ENCODE peak calls at places on chromosomes 5 and 9, in six cellular contexts. C, H, Q, O, V and M are unnamed samples. For H3K4me1, the result is how much of the 10 kb centered on the place peaks cover.

GRCh38 chr9:113622600-113623400 is 159.3 kb downstream of the RGS3 start:
- DNase-seq in C (peak), V (no peak), O (peak), Q (peak), H (no peak), M (no peak)

GRCh38 chr9:86947146-86948081 is at the start of gene GAS1:
- DNase-seq in Q (peak), O (peak), V (peak), C (peak), H (peak), M (peak)

GRCh38 chr5:74490814-74491213 is 149.7 kb downstream of the ENC1 start:
- DNase-seq in Q (no peak), O (no peak), H (no peak), V (no peak), C (no peak), M (no peak)

GRCh38 chr9:117696141-117696540 is 8.1 kb upstream of the TLR4 start:
- DNase-seq in V (no peak), Q (no peak), H (no peak), O (no peak), C (no peak), M (no peak)

GRCh38 chr9:130940023-130940549 is 1.0 kb upstream of the FIBCD1 start:
- DNase-seq in H (no peak), O (no peak), Q (no peak), C (no peak), V (no peak), M (no peak)

GRCh38 chr9:130356033-130356432 is 88.7 kb upstream of the ASS1 start:
- DNase-seq in O (no peak), V (no peak), C (no peak), H (no peak), Q (no peak), M (no peak)

GRCh38 chr5:83563631-83564030 is 92.1 kb downstream of the VCAN start:
- DNase-seq in Q (no peak), O (no peak), V (no peak), C (no peak), H (no peak), M (no peak)

GRCh38 chr5:135944967-135945560 is 9.7 kb downstream of the LECT2 start:
- DNase-seq in C (peak), Q (peak), V (peak), O (peak), H (no peak), M (peak)

GRCh38 chr5:159765760-159766517 is 150.3 kb upstream of the ADRA1B start:
- DNase-seq in V (no peak), H (no peak), C (no peak), Q (no peak), O (no peak), M (no peak)

GRCh38 chr5:7503564-7503963 is 107.6 kb downstream of the ADCY2 start:
- DNase-seq in C (no peak), Q (no peak), V (no peak), H (no peak), O (no peak), M (no peak)

GRCh38 chr5:7495133-7495521 is 99.2 kb downstream of the ADCY2 start:
- DNase-seq in H (no peak), Q (no peak), O (no peak), C (no peak), V (no peak), M (no peak)

GRCh38 chr5:7501066-7501465 is 105.1 kb downstream of the ADCY2 start:
- DNase-seq in C (no peak), H (no peak), O (no peak), Q (no peak), V (no peak), M (no peak)
- H3K27ac ChIP-seq in C (no peak), H (no peak), O (no peak), Q (no peak), V (no peak), M (no peak)

GRCh38 chr5:134136221-134136631 is 21.7 kb downstream of the TCF7 start:
- DNase-seq in H (peak), Q (peak), V (no peak), C (peak), O (no peak), M (no peak)
- H3K4me1 ChIP-seq in H (under half), Q (half or more), V (under half), C (under half), O (under half), M (under half)

DNA sequence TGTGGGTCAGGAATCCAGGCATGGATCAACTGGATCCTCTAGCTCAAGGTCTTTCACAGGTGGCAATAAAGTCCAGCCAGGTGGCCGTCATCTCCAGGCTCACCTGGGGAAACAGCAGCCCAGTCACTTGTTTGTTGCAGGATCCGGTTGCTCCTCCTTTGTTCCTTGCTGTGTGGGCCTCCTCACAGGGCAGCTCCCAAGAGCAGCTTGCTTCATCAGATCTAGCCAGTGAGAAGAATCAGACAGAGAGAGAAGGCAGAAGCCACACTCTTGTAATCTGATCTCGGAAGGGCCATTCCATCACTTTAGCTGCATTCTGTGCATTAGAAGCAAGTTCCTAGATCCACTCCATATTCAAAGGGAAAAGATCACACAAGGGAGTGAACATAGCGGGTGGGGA is 3.2 kb upstream of the HSD17B3 start:
- DNase-seq in O (no peak), H (no peak), Q (no peak), V (no peak), C (no peak), M (no peak)
- H3K4me3 ChIP-seq in O (no peak), H (no peak), Q (no peak), V (no peak), C (no peak), M (no peak)

GRCh38 chr9:136946893-136947891 is 2.1 kb downstream of the C8G start:
- DNase-seq in Q (no peak), C (peak), H (no peak), O (no peak), V (no peak), M (no peak)

GRCh38 chr9:136944094-136944518 is 432 bp downstream of the FBXW5 start:
- DNase-seq in C (peak), H (no peak), O (no peak), Q (no peak), V (no peak), M (no peak)

GRCh38 chr9:136946228-136946892 is 1.3 kb downstream of the C8G start:
- DNase-seq in C (peak), Q (no peak), H (no peak), O (no peak), V (no peak), M (no peak)

GRCh38 chr9:136944519-136945332 is at the start of the genes C8G and FBXW5:
- DNase-seq in Q (peak), H (peak), O (peak), C (peak), V (peak), M (peak)

DNA sequence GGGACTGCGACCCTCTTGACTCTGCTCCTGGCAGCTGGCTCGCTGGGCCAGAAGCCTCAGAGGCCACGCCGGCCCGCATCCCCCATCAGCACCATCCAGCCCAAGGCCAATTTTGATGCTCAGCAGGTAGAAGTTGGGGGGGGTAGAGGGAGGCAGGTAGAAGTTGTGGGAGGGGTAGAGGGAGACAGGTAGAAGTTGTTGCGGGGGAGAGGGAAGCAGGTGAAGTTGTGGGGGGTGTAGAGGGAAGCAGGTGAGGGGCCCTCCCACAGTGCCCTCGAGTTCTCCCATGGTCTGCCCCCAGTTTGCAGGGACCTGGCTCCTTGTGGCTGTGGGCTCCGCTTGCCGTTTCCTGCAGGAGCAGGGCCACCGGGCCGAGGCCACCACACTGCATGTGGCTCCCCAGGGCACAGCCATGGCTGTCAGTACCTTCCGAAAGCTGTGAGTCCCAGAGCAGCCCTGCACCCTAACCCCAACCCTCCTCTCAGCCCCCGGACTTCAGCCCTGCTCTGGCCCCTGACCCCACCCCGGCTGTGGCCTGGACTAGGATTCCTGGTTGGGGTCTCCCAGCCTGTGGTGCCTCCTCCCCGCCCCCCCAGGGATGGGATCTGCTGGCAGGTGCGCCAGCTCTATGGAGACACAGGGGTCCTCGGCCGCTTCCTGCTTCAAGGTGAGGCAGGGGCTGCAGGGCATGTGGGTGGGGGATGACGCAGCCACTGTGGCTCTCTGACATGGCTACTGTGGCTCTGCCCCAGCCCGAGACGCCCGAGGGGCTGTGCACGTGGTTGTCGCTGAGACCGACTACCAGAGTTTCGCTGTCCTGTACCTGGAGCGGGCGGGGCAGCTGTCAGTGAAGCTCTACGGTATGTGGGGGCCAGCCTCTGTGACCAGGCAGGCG is 537 bp downstream of the C8G start:
- DNase-seq in Q (no peak), O (no peak), V (no peak), H (peak), C (peak), M (no peak)
- H3K27ac ChIP-seq in Q (peak), O (peak), V (no peak), H (no peak), C (no peak), M (no peak)

GRCh38 chr9:33185406-33185805 is 18.3 kb upstream of the B4GALT1 start:
- DNase-seq in V (no peak), H (no peak), Q (no peak), C (no peak), O (no peak), M (no peak)
- H3K4me1 ChIP-seq in V (under half), H (under half), Q (under half), C (half or more), O (under half), M (half or more)

DNA sequence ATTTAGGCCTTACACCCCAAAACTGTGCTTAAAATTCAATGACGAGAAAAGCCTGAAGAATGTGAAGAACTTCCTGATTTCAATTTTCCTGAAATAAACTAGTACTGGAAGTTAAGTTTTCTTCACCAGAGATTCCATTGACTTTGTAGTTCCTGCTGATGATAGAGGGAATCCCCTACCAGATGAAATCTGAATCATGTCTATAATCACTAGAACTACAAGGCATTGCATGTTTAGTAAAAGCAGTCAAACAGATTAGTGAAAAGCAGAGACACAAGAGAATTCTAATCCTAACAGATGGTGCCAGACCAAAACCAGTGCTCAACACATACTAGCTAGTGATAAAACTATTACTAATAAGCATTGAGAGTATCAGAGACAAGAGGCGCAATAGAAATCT is 130.0 kb downstream of the PDE4D start:
- DNase-seq in H (no peak), Q (no peak), O (no peak), C (no peak), V (no peak), M (no peak)
- H3K4me3 ChIP-seq in H (no peak), Q (no peak), O (no peak), C (no peak), V (no peak), M (no peak)

DNA sequence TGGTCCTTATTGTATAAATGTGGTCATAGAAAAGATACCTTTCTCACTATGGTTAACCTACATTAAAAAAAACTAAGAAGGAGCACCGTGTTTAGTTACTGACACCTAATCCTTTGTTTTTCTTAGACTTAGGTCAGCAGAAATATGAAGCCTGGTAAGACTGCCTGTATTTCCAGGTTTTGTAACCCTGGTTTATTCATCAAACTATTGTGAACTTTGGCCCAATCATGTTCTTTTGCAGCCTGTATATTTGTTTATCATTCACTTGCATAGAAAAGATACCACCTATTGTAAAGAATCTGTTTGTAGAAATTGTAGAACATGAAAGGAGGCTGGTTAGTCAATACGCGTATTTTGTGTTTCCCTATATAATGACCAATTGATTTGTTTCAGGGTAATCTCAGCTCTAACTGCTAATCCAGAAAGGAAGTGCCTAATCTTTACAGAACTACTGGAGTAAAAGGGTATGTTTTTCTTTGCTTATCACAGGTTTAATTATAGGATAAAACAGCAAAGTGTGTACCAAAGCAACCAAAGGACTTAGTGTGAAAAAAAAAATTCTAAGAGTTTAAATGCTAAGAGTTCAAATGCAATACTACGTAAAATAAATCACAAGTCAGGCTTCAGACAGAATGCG is 103.6 kb downstream of the LURAP1L start:
- DNase-seq in C (no peak), V (no peak), O (no peak), H (no peak), Q (no peak), M (no peak)
- H3K27ac ChIP-seq in C (no peak), V (no peak), O (no peak), H (no peak), Q (no peak), M (no peak)